ENCODE peak calls at places on chromosome 4, in four cellular contexts. One of them, this sample, is unnamed.

GRCh38 chr4:75633846-75634245 is 3.5 kb upstream of the CDKL2 start:
- DNase-seq in left ventricle myocardium inferior: no peak
- DNase-seq in CD8-positive, alpha-beta T cell: no peak
- DNase-seq in suprapubic skin: no peak
- DNase-seq in this sample: no peak

GRCh38 chr4:6710282-6710681 is 617 bp upstream of the MRFAP1L1 start:
- DNase-seq in left ventricle myocardium inferior: no peak
- DNase-seq in suprapubic skin: no peak
- DNase-seq in CD8-positive, alpha-beta T cell: no peak
- DNase-seq in this sample: no peak

GRCh38 chr4:34170941-34171340 is 2073.4 kb downstream of the ARAP2 start:
- DNase-seq in suprapubic skin: no peak
- DNase-seq in left ventricle myocardium inferior: no peak
- DNase-seq in CD8-positive, alpha-beta T cell: no peak
- DNase-seq in this sample: no peak

GRCh38 chr4:7335363-7336066 is 99.2 kb downstream of the PSAPL1 start:
- DNase-seq in left ventricle myocardium inferior: peak; percentile 44
- DNase-seq in suprapubic skin: no peak
- DNase-seq in CD8-positive, alpha-beta T cell: peak; percentile 25
- DNase-seq in this sample: peak; percentile 82

GRCh38 chr4:152161676-152162330 is 374.1 kb downstream of the FBXW7 start:
- DNase-seq in left ventricle myocardium inferior: no peak
- DNase-seq in suprapubic skin: no peak
- DNase-seq in CD8-positive, alpha-beta T cell: no peak
- DNase-seq in this sample: no peak

GRCh38 chr4:159250751-159251325 is 148.0 kb downstream of the RAPGEF2 start:
- DNase-seq in left ventricle myocardium inferior: no peak
- DNase-seq in CD8-positive, alpha-beta T cell: no peak
- DNase-seq in suprapubic skin: no peak
- DNase-seq in this sample: no peak

GRCh38 chr4:108683479-108683878 is 33.1 kb downstream of the OSTC start:
- DNase-seq in suprapubic skin: no peak
- DNase-seq in CD8-positive, alpha-beta T cell: no peak
- DNase-seq in left ventricle myocardium inferior: no peak
- DNase-seq in this sample: no peak

GRCh38 chr4:45172636-45173035 is 446.3 kb upstream of the GNPDA2 start:
- DNase-seq in left ventricle myocardium inferior: no peak
- DNase-seq in CD8-positive, alpha-beta T cell: no peak
- DNase-seq in suprapubic skin: no peak
- DNase-seq in this sample: no peak

GRCh38 chr4:8938623-8939022 is 67.0 kb upstream of the HMX1 start:
- DNase-seq in CD8-positive, alpha-beta T cell: no peak
- DNase-seq in suprapubic skin: no peak
- DNase-seq in left ventricle myocardium inferior: no peak
- DNase-seq in this sample: no peak

GRCh38 chr4:5785806-5786680 is 75.0 kb downstream of the EVC start:
- DNase-seq in suprapubic skin: peak; percentile 13
- DNase-seq in CD8-positive, alpha-beta T cell: no peak
- DNase-seq in left ventricle myocardium inferior: no peak
- DNase-seq in this sample: no peak

GRCh38 chr4:78477276-78477675 is 74.3 kb upstream of the ANXA3 start:
- DNase-seq in suprapubic skin: no peak
- DNase-seq in left ventricle myocardium inferior: no peak
- DNase-seq in CD8-positive, alpha-beta T cell: no peak
- DNase-seq in this sample: no peak

GRCh38 chr4:105140684-105141490 is 5.8 kb upstream of the TET2 start:
- DNase-seq in CD8-positive, alpha-beta T cell: peak; percentile 44
- DNase-seq in suprapubic skin: no peak
- DNase-seq in left ventricle myocardium inferior: no peak
- DNase-seq in this sample: no peak

GRCh38 chr4:88998941-88999340 is 58.0 kb downstream of the FAM13A start:
- DNase-seq in CD8-positive, alpha-beta T cell: no peak
- DNase-seq in suprapubic skin: no peak
- DNase-seq in left ventricle myocardium inferior: no peak
- DNase-seq in this sample: no peak

GRCh38 chr4:90113881-90114457 is 13.2 kb upstream of the CCSER1 start:
- DNase-seq in suprapubic skin: no peak
- DNase-seq in left ventricle myocardium inferior: no peak
- DNase-seq in CD8-positive, alpha-beta T cell: no peak
- DNase-seq in this sample: no peak

GRCh38 chr4:172134536-172134935 is 321.3 kb downstream of the GALNTL6 start:
- DNase-seq in suprapubic skin: no peak
- DNase-seq in left ventricle myocardium inferior: no peak
- DNase-seq in CD8-positive, alpha-beta T cell: no peak
- DNase-seq in this sample: no peak

GRCh38 chr4:106978046-106978774 is 57.9 kb downstream of the DKK2 start:
- DNase-seq in left ventricle myocardium inferior: no peak
- DNase-seq in suprapubic skin: no peak
- DNase-seq in CD8-positive, alpha-beta T cell: no peak
- DNase-seq in this sample: no peak

GRCh38 chr4:153988446-153988845 is 199.6 kb upstream of the SFRP2 start:
- DNase-seq in left ventricle myocardium inferior: no peak
- DNase-seq in CD8-positive, alpha-beta T cell: no peak
- DNase-seq in suprapubic skin: no peak
- DNase-seq in this sample: no peak

GRCh38 chr4:149884046-149884445 is 68.4 kb upstream of the IQCM start:
- DNase-seq in suprapubic skin: no peak
- DNase-seq in CD8-positive, alpha-beta T cell: no peak
- DNase-seq in left ventricle myocardium inferior: peak; percentile 36
- DNase-seq in this sample: no peak

GRCh38 chr4:73862357-73862756 is 6.8 kb upstream of the CXCL1 start:
- DNase-seq in left ventricle myocardium inferior: no peak
- DNase-seq in suprapubic skin: no peak
- DNase-seq in CD8-positive, alpha-beta T cell: no peak
- DNase-seq in this sample: no peak

GRCh38 chr4:118369231-118369630 is 16.4 kb upstream of the PRSS12 start:
- DNase-seq in suprapubic skin: no peak
- DNase-seq in CD8-positive, alpha-beta T cell: no peak
- DNase-seq in left ventricle myocardium inferior: no peak
- DNase-seq in this sample: no peak

GRCh38 chr4:111960241-111960667 is 185.0 kb upstream of the FAM241A start:
- DNase-seq in suprapubic skin: no peak
- DNase-seq in CD8-positive, alpha-beta T cell: no peak
- DNase-seq in left ventricle myocardium inferior: no peak
- DNase-seq in this sample: no peak

GRCh38 chr4:85522836-85523235 is 47.9 kb downstream of the ARHGAP24 start:
- DNase-seq in left ventricle myocardium inferior: no peak
- DNase-seq in suprapubic skin: no peak
- DNase-seq in CD8-positive, alpha-beta T cell: no peak
- DNase-seq in this sample: no peak

GRCh38 chr4:109010534-109010933 is 247.7 kb upstream of the ETNPPL start:
- DNase-seq in left ventricle myocardium inferior: no peak
- DNase-seq in suprapubic skin: no peak
- DNase-seq in CD8-positive, alpha-beta T cell: no peak
- DNase-seq in this sample: no peak

GRCh38 chr4:168656055-168656660 is 159.3 kb downstream of the PALLD start:
- DNase-seq in left ventricle myocardium inferior: no peak
- DNase-seq in CD8-positive, alpha-beta T cell: no peak
- DNase-seq in suprapubic skin: no peak
- DNase-seq in this sample: no peak

GRCh38 chr4:8834681-8835220 is 36.9 kb downstream of the HMX1 start:
- DNase-seq in CD8-positive, alpha-beta T cell: no peak
- DNase-seq in suprapubic skin: peak; percentile 56
- DNase-seq in left ventricle myocardium inferior: no peak
- DNase-seq in this sample: no peak

GRCh38 chr4:17276821-17277220 is 235.1 kb downstream of the QDPR start:
- DNase-seq in suprapubic skin: no peak
- DNase-seq in CD8-positive, alpha-beta T cell: no peak
- DNase-seq in left ventricle myocardium inferior: peak; percentile 33
- DNase-seq in this sample: no peak

GRCh38 chr4:159047478-159048165 is 55.3 kb upstream of the RAPGEF2 start:
- DNase-seq in CD8-positive, alpha-beta T cell: no peak
- DNase-seq in suprapubic skin: no peak
- DNase-seq in left ventricle myocardium inferior: no peak
- DNase-seq in this sample: no peak

GRCh38 chr4:42570221-42570620 is 86.7 kb downstream of the ATP8A1 start:
- DNase-seq in CD8-positive, alpha-beta T cell: no peak
- DNase-seq in suprapubic skin: no peak
- DNase-seq in left ventricle myocardium inferior: peak; percentile 76
- DNase-seq in this sample: peak; percentile 71

GRCh38 chr4:41537267-41537890 is 578 bp upstream of the LIMCH1 start:
- DNase-seq in suprapubic skin: no peak
- DNase-seq in CD8-positive, alpha-beta T cell: no peak
- DNase-seq in left ventricle myocardium inferior: no peak
- DNase-seq in this sample: no peak

GRCh38 chr4:3375688-3376087 is 66.1 kb upstream of the HGFAC start:
- DNase-seq in CD8-positive, alpha-beta T cell: no peak
- DNase-seq in left ventricle myocardium inferior: no peak
- DNase-seq in suprapubic skin: no peak
- DNase-seq in this sample: no peak

GRCh38 chr4:87204559-87204958 is 15.9 kb downstream of the KLHL8 start:
- DNase-seq in suprapubic skin: no peak
- DNase-seq in CD8-positive, alpha-beta T cell: no peak
- DNase-seq in left ventricle myocardium inferior: no peak
- DNase-seq in this sample: no peak

GRCh38 chr4:113472864-113473263 is 288.7 kb downstream of the CAMK2D start:
- DNase-seq in left ventricle myocardium inferior: no peak
- DNase-seq in CD8-positive, alpha-beta T cell: no peak
- DNase-seq in suprapubic skin: no peak
- DNase-seq in this sample: no peak

GRCh38 chr4:57280481-57280880 is 170.3 kb upstream of the IGFBP7 start:
- DNase-seq in suprapubic skin: no peak
- DNase-seq in left ventricle myocardium inferior: no peak
- DNase-seq in CD8-positive, alpha-beta T cell: no peak
- DNase-seq in this sample: peak; percentile 60

GRCh38 chr4:58587856-58588255 is 1477.7 kb upstream of the IGFBP7 start:
- DNase-seq in CD8-positive, alpha-beta T cell: no peak
- DNase-seq in left ventricle myocardium inferior: no peak
- DNase-seq in suprapubic skin: no peak
- DNase-seq in this sample: no peak

DNA sequence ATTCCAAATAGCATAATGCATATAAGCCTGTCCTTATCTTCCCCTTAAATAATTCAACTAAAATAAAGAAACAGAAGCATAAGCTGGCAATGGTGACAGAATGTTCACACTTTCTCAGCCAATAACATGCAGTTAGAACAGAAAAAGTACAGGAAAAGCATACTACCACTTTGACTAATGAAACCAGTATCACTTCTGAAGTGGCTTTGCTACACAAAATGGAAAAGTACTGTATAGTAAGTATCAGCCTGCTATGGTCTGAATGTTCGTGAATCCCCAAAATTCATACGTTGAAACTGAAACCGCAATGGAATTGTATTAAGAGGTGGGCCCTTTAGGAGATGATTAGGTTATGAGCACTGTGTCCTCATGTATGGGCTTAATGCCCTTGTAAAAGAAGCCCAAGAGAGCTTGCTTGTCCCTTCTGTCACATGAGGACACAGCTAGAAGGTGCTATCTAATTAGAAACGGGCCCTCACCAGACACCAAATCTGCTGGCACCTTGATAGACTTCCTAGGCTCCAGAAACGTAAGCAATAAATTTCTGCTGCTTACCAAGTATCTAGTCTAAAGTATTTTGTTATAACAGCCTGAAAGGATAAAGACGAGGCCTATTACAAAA is 102.6 kb downstream of the PRDM5 start:
- DNase-seq in CD8-positive, alpha-beta T cell: no peak
- DNase-seq in left ventricle myocardium inferior: no peak
- DNase-seq in suprapubic skin: no peak
- DNase-seq in this sample: no peak
- H3K4me3 ChIP-seq in CD8-positive, alpha-beta T cell: no peak overlapping the region
- H3K4me3 ChIP-seq in left ventricle myocardium inferior: no peak overlapping the region
- H3K4me3 ChIP-seq in suprapubic skin: no peak overlapping the region
- H3K4me3 ChIP-seq in this sample: no peak overlapping the region

GRCh38 chr4:176788248-176788647 is 4.5 kb downstream of the VEGFC start:
- DNase-seq in left ventricle myocardium inferior: no peak
- DNase-seq in CD8-positive, alpha-beta T cell: no peak
- DNase-seq in suprapubic skin: no peak
- DNase-seq in this sample: no peak
- H3K4me3 ChIP-seq in left ventricle myocardium inferior: peak overlapping the region; percentile 85
- H3K4me3 ChIP-seq in CD8-positive, alpha-beta T cell: no peak overlapping the region
- H3K4me3 ChIP-seq in suprapubic skin: no peak overlapping the region
- H3K4me3 ChIP-seq in this sample: no peak overlapping the region

DNA sequence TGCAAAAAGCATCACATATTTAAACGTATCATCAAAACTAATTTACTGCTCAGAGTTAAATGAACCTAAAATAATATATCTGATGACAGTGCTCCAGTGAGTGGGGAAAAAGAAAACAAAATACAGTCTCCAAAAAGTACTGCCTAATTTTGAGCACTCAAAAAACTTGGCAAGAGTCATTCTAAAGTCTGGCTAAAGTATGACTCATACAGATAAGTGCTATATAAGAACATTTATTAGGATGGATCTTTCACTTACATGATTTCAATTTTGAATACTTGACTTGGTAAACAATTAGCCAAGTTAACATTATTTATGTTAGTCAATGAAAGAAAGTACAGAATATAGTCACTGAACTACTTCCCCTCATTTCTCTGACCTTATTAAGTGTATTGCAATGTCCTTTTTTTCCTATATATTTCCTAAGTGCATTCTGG is 27.2 kb downstream of the FBXO8 start:
- DNase-seq in CD8-positive, alpha-beta T cell: no peak
- DNase-seq in left ventricle myocardium inferior: no peak
- DNase-seq in suprapubic skin: no peak
- DNase-seq in this sample: no peak
- H3K4me3 ChIP-seq in CD8-positive, alpha-beta T cell: no peak overlapping the region
- H3K4me3 ChIP-seq in left ventricle myocardium inferior: no peak overlapping the region
- H3K4me3 ChIP-seq in suprapubic skin: no peak overlapping the region
- H3K4me3 ChIP-seq in this sample: no peak overlapping the region

GRCh38 chr4:186844059-186844681 is 120.5 kb upstream of the FAT1 start:
- DNase-seq in suprapubic skin: no peak
- DNase-seq in CD8-positive, alpha-beta T cell: no peak
- DNase-seq in left ventricle myocardium inferior: peak; percentile 19
- DNase-seq in this sample: no peak

GRCh38 chr4:186840771-186841301 is 117.2 kb upstream of the FAT1 start:
- DNase-seq in left ventricle myocardium inferior: no peak
- DNase-seq in suprapubic skin: no peak
- DNase-seq in CD8-positive, alpha-beta T cell: no peak
- DNase-seq in this sample: no peak

GRCh38 chr4:186838295-186838694 is 114.6 kb upstream of the FAT1 start:
- DNase-seq in suprapubic skin: no peak
- DNase-seq in left ventricle myocardium inferior: no peak
- DNase-seq in CD8-positive, alpha-beta T cell: no peak
- DNase-seq in this sample: no peak

GRCh38 chr4:186839122-186840037 is 115.7 kb upstream of the FAT1 start:
- DNase-seq in left ventricle myocardium inferior: no peak
- DNase-seq in suprapubic skin: no peak
- DNase-seq in CD8-positive, alpha-beta T cell: no peak
- DNase-seq in this sample: no peak

GRCh38 chr4:186840222-186840701 is 116.6 kb upstream of the FAT1 start:
- DNase-seq in CD8-positive, alpha-beta T cell: no peak
- DNase-seq in suprapubic skin: no peak
- DNase-seq in left ventricle myocardium inferior: peak; percentile 25
- DNase-seq in this sample: no peak
- H3K4me3 ChIP-seq in CD8-positive, alpha-beta T cell: no peak overlapping the region
- H3K4me3 ChIP-seq in suprapubic skin: peak overlapping the region; percentile 27
- H3K4me3 ChIP-seq in left ventricle myocardium inferior: no peak overlapping the region
- H3K4me3 ChIP-seq in this sample: no peak overlapping the region

GRCh38 chr4:146333895-146334262 is 119.5 kb downstream of the REELD1 start:
- DNase-seq in left ventricle myocardium inferior: no peak
- DNase-seq in CD8-positive, alpha-beta T cell: no peak
- DNase-seq in suprapubic skin: no peak
- DNase-seq in this sample: no peak
- H3K4me3 ChIP-seq in left ventricle myocardium inferior: no peak overlapping the region
- H3K4me3 ChIP-seq in CD8-positive, alpha-beta T cell: no peak overlapping the region
- H3K4me3 ChIP-seq in suprapubic skin: no peak overlapping the region
- H3K4me3 ChIP-seq in this sample: no peak overlapping the region

This sample was measured in lung.